ENCODE peak calls at places on chromosomes 6 and 20, in seven cellular contexts. C, K, S, U, E, R and Y are unnamed samples. For H3K4me1, the result is how much of the 10 kb centered on the place peaks cover.

GRCh38 chr6:69331886-69332285 is 464.9 kb downstream of the LMBRD1 start:
- DNase-seq in C (no peak), K (no peak), S (no peak), U (no peak), E (no peak), R (no peak), Y (no peak)

GRCh38 chr6:37990762-37991525 is 171.4 kb downstream of the ZFAND3 start:
- DNase-seq in C (peak), K (peak), S (no peak), U (no peak), E (no peak), R (no peak), Y (peak)

GRCh38 chr6:132465530-132466485 is 47.1 kb downstream of the STX7 start:
- DNase-seq in C (no peak), K (no peak), S (no peak), U (no peak), E (no peak), R (no peak), Y (no peak)

GRCh38 chr6:106102034-106102433 is 15.9 kb downstream of the PRDM1 start:
- DNase-seq in C (no peak), K (no peak), S (no peak), U (no peak), E (no peak), R (peak), Y (no peak)

GRCh38 chr6:52133326-52133725 is 45.9 kb upstream of the PKHD1 start:
- DNase-seq in C (no peak), K (no peak), S (no peak), U (no peak), E (no peak), R (no peak), Y (no peak)

GRCh38 chr20:48697845-48698491 is 129.8 kb downstream of the PREX1 start:
- DNase-seq in C (peak), K (no peak), S (peak), U (no peak), E (peak), R (no peak), Y (peak)

GRCh38 chr20:29740601-29740950 is 1516.9 kb upstream of the DEFB115 start:
- DNase-seq in C (no peak), K (no peak), S (no peak), U (no peak), E (no peak), R (no peak), Y (no peak)

GRCh38 chr20:17654649-17655285 is 27.3 kb downstream of the RRBP1 start:
- DNase-seq in C (peak), K (peak), S (no peak), U (no peak), E (peak), R (no peak), Y (no peak)

GRCh38 chr20:63394069-63394468 is 32.9 kb upstream of the CHRNA4 start:
- DNase-seq in C (no peak), K (peak), S (no peak), U (no peak), E (no peak), R (no peak), Y (peak)

GRCh38 chr20:32682508-32682987 is 8.8 kb upstream of the C20orf203 start:
- DNase-seq in C (no peak), K (no peak), S (no peak), U (no peak), E (no peak), R (no peak), Y (no peak)
- H3K4me1 ChIP-seq in C (under half), K (under half), S (under half), U (under half), E (under half), R (under half), Y (under half)

GRCh38 chr20:36835453-36836198 is 40.3 kb upstream of the TLDC2 start:
- DNase-seq in C (peak), K (peak), S (peak), U (peak), E (peak), R (peak), Y (peak)
- H3K4me1 ChIP-seq in C (under half), K (under half), S (under half), U (under half), E (half or more), R (under half), Y (under half)

GRCh38 chr6:159726196-159726917 is 949 bp upstream of the WTAP start:
- DNase-seq in C (no peak), K (peak), S (no peak), U (no peak), E (no peak), R (no peak), Y (no peak)
- H3K4me1 ChIP-seq in C (under half), K (under half), S (under half), U (under half), E (under half), R (under half), Y (under half)

GRCh38 chr20:51389543-51389924 is 153.0 kb downstream of the NFATC2 start:
- DNase-seq in C (no peak), K (no peak), S (no peak), U (no peak), E (no peak), R (no peak), Y (no peak)
- H3K4me1 ChIP-seq in C (under half), K (under half), S (under half), U (under half), E (half or more), R (under half), Y (under half)